ENCODE peak calls at places on chromosomes 13 and 19, in six cellular contexts. N is H9, Q is H1, I is neuronal stem cell, M is trophoblast cell, K is IMR-90. O is an unnamed sample.
A peak's percentile ranks its signal among the peaks of the same experiment; 100 is the strongest.

GRCh38 chr19:34888091-34888490 is 38.6 kb upstream of the ZNF30 start:
- DNase-seq in Q (no peak), N (no peak), K (no peak), I (no peak), M (no peak), O (no peak)

GRCh38 chr19:40411125-40411842 is 1.9 kb downstream of the PRX start:
- DNase-seq in N (no peak), M (no peak), Q (no peak), K (no peak), I (no peak), O (no peak)

GRCh38 chr13:104705031-104705750 is 1639.0 kb upstream of the SLC10A2 start:
- DNase-seq in M (no peak), Q (no peak), K (no peak), I (no peak), N (no peak), O (no peak)

GRCh38 chr19:23790641-23791488 is 32.2 kb upstream of the ZNF681 start:
- DNase-seq in K (no peak), N (no peak), I (no peak), M (peak; percentile 23), Q (no peak), O (no peak)

GRCh38 chr13:114019367-114019766 is 45.5 kb upstream of the C13orf46 start:
- DNase-seq in Q (no peak), I (no peak), M (no peak), K (no peak), N (peak; percentile 69), O (no peak)

GRCh38 chr19:57807541-57807940 is 7.2 kb downstream of the ZNF552 start:
- DNase-seq in K (no peak), I (no peak), Q (no peak), N (no peak), M (peak; percentile 78), O (peak; percentile 43)

GRCh38 chr19:5790573-5791520 is at the start of gene DUS3L:
- DNase-seq in I (peak; percentile 95), K (peak; percentile 98), N (peak; percentile 99), M (peak; percentile 99), Q (peak; percentile 94), O (peak; percentile 98)

GRCh38 chr19:10258080-10258710 is 6.2 kb downstream of the MRPL4 start:
- DNase-seq in N (no peak), Q (no peak), M (no peak), I (no peak), K (no peak), O (no peak)

GRCh38 chr13:40657961-40658360 is 8.5 kb downstream of the FOXO1 start:
- DNase-seq in Q (no peak), K (no peak), I (no peak), M (no peak), N (no peak), O (no peak)

GRCh38 chr13:40662866-40663265 is 3.6 kb downstream of the FOXO1 start:
- DNase-seq in I (no peak), N (no peak), K (no peak), Q (no peak), M (no peak), O (no peak)

GRCh38 chr13:40657307-40657706 is 9.1 kb downstream of the FOXO1 start:
- DNase-seq in K (no peak), I (no peak), M (no peak), Q (no peak), N (no peak), O (no peak)

GRCh38 chr13:40660692-40661091 is 5.7 kb downstream of the FOXO1 start:
- DNase-seq in Q (no peak), K (no peak), I (no peak), M (no peak), N (no peak), O (no peak)

DNA sequence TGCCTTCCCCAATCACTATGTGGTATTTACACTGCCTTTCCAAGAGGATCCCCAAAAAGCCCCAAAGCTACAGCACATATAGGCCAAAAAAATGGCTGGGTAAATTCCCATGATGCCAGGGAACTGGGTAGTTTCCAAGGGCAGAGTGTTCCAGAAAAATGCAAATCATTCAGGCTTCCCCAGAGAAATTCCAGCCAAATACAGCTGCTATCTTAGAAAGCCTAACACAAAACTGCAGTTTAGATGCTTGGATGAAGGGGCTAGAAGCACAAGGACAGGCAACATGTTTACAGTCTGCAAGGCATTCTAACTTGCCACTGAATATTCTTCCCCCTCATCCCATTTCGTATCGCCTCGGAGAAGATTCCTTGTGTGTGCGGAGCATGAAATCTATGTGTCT is 6.2 kb downstream of the FOXO1 start:
- DNase-seq in Q (no peak), K (no peak), M (no peak), N (no peak), I (no peak), O (no peak)
- H3K23ac ChIP-seq in Q (no peak overlapping the region), K (no peak overlapping the region), M (no peak overlapping the region), N (no peak overlapping the region), I (no peak overlapping the region), O (no peak overlapping the region)

GRCh38 chr19:3649888-3650287 is 23.3 kb upstream of the CACTIN start:
- DNase-seq in M (no peak), I (no peak), N (no peak), K (no peak), Q (no peak), O (no peak)

GRCh38 chr19:3653081-3653795 is 26.6 kb upstream of the CACTIN start:
- DNase-seq in K (no peak), I (no peak), Q (no peak), N (no peak), M (no peak), O (no peak)

GRCh38 chr19:3653865-3654513 is 27.4 kb upstream of the CACTIN start:
- DNase-seq in I (no peak), Q (no peak), N (no peak), M (no peak), K (no peak), O (no peak)

GRCh38 chr19:3651684-3652083 is 25.1 kb upstream of the CACTIN start:
- DNase-seq in M (no peak), I (no peak), Q (no peak), N (no peak), K (no peak), O (no peak)

DNA sequence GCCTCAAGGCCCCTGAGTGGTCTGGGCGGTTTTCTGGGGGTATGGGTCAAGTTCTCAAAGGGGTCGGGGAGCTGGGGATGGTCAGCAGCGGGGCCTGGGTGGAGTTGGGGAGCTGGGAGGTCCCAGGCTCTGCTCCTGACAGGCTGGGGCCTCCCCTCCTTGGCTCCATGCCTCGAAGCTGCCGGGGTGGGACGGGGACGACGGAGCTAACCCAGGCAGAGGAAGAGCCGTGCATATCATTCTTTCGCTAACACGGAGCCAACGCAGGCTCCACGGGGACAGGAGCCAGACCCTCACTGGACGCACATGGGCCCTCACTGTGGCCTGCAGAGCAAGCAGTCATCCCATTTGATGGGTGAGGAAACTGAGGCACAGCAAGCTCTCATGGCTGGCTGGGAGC is 25.8 kb upstream of the CACTIN start:
- DNase-seq in N (no peak), K (no peak), M (no peak), Q (no peak), I (no peak), O (no peak)
- H4K91ac ChIP-seq in N (no peak overlapping the region), K (no peak overlapping the region), M (no peak overlapping the region), Q (no peak overlapping the region), I (no peak overlapping the region), O (no peak overlapping the region)

GRCh38 chr19:16544468-16545231 is 2.4 kb upstream of the CHERP start:
- DNase-seq in I (no peak), Q (no peak), M (no peak), N (no peak), K (no peak), O (no peak)

GRCh38 chr19:16542894-16543498 is 759 bp upstream of the CHERP start:
- DNase-seq in K (no peak), I (peak; percentile 5), M (no peak), N (no peak), Q (no peak), O (peak; percentile 29)

GRCh38 chr19:16541526-16542044 is 652 bp downstream of the CHERP start:
- DNase-seq in Q (no peak), K (peak; percentile 11), I (no peak), M (peak; percentile 36), N (no peak), O (no peak)

GRCh38 chr19:16540948-16541347 is 1.3 kb downstream of the CHERP start:
- DNase-seq in K (no peak), M (no peak), I (no peak), N (no peak), Q (no peak), O (no peak)

DNA sequence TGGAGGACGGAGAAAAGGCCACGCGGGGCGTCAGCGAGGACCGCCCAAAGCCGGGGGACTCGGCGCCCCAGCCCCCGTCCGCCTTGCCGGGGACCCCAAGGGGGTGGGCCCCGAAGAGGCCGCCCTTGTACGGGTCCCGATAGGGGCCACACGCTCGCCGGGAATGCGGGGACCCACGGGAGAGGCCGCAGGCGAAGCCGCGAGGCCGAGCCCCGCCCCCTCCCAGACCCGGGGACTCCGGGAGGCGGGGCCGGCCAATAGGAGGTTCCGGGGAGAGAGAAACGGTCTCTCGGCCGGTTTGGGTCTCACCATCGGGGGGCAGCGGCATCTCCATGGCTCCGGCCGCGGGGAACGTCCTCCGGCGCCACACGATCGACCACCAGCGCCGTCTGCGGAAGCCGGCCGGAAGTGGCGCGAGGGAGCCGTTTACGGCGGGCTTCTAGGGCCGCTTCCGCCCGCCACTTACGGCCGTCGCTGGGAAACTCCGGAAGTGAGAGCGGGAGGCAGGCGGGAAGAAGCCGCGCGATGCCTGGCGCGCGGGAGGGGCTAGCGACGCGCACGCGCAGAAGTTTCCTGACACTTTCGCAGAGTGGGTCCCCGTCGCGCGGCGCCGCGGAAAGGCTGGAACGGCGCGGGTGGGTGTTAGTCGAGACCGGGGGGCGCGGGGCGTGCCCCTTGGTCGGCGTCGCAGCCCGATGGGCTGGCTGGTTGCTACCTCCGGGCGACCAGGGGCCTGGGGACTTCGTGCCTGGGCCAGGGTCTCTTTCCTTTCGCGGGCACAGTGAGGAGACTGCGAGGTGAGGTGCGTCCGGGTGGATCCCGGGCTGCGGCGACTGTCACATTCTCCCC is at the start of gene CHERP:
- DNase-seq in K (peak; percentile 91), N (peak; percentile 92), I (peak; percentile 95), M (peak; percentile 98), Q (peak; percentile 60), O (peak; percentile 94)
- H3K23ac ChIP-seq in K (peak within 1 kb of the TSS; percentile 60), N (no peak within 1 kb of the TSS), I (peak within 1 kb of the TSS; percentile 91), M (no peak within 1 kb of the TSS), Q (no peak within 1 kb of the TSS), O (peak within 1 kb of the TSS; percentile 96)

GRCh38 chr19:38696733-38697055 is 47.6 kb downstream of the CAPN12 start:
- DNase-seq in I (no peak), Q (no peak), K (no peak), N (no peak), M (no peak), O (no peak)
- H4K91ac ChIP-seq in I (no peak overlapping the region), Q (no peak overlapping the region), K (no peak overlapping the region), N (no peak overlapping the region), M (no peak overlapping the region), O (no peak overlapping the region)

GRCh38 chr19:19663292-19664120 is at the start of gene ATP13A1:
- DNase-seq in N (peak; percentile 95), M (peak; percentile 97), K (peak; percentile 97), I (peak; percentile 92), Q (peak; percentile 89), O (peak; percentile 98)
- H3K23ac ChIP-seq in N (no peak within 1 kb of the TSS), M (peak within 1 kb of the TSS; percentile 55), K (peak within 1 kb of the TSS; percentile 80), I (peak within 1 kb of the TSS; percentile 98), Q (no peak within 1 kb of the TSS), O (peak within 1 kb of the TSS; percentile 83)

DNA sequence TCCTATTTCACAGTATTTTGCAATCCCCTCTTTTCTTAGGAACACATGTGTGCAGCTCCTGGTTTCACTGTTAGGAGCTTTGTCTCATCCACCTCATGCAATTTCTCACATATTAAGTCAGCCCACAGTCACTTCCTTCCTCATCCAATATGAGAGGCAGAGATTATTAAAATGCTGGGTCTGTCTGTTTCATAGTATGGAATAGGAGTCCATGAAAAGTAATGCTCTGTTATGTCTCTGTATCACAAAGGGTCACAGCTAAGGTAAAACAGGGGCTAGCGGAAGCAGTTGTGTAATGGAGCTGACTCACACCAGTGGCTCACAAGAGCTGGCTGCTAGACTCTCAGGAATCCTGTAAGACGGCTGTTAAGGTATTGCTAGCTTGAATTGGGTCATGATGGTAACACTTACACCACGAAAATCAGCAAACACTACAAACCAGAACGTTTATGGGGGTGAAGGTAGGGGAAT is 216.5 kb downstream of the EFNB2 start:
- DNase-seq in M (peak; percentile 90), I (no peak), K (peak; percentile 96), Q (no peak), N (no peak), O (peak; percentile 89)
- H4K91ac ChIP-seq in M (no peak overlapping the region), I (no peak overlapping the region), K (no peak overlapping the region), Q (no peak overlapping the region), N (no peak overlapping the region), O (no peak overlapping the region)

O was measured in mesenchymal stem cell.